ENCODE peak calls at places on chromosomes 13 and 19, in nine cellular contexts. One of them, this sample, is unnamed.
A peak's percentile ranks its signal among the peaks of the same experiment; 100 is the strongest.

GRCh38 chr19:45172173-45172572 is 5.9 kb downstream of the TRAPPC6A start:
- DNase-seq in GM13976: no peak
- DNase-seq in iPS DF 19.7: no peak
- DNase-seq in mesenteric fat pad: no peak
- DNase-seq in neural progenitor cell: no peak
- DNase-seq in T-helper 17 cell: no peak
- DNase-seq in breast epithelium: no peak
- DNase-seq in amniotic stem cell: no peak
- DNase-seq in mucosa of descending colon: no peak
- DNase-seq in this sample: no peak

GRCh38 chr13:111270765-111271164 is 49.7 kb upstream of the TEX29 start:
- DNase-seq in neural progenitor cell: no peak
- DNase-seq in mucosa of descending colon: no peak
- DNase-seq in GM13976: no peak
- DNase-seq in amniotic stem cell: no peak
- DNase-seq in mesenteric fat pad: no peak
- DNase-seq in T-helper 17 cell: no peak
- DNase-seq in iPS DF 19.7: no peak
- DNase-seq in breast epithelium: no peak
- DNase-seq in this sample: no peak

GRCh38 chr19:18969953-18970659 is 29.1 kb upstream of the HOMER3 start:
- DNase-seq in iPS DF 19.7: no peak
- DNase-seq in mucosa of descending colon: no peak
- DNase-seq in GM13976: no peak
- DNase-seq in T-helper 17 cell: no peak
- DNase-seq in neural progenitor cell: no peak
- DNase-seq in amniotic stem cell: no peak
- DNase-seq in mesenteric fat pad: no peak
- DNase-seq in breast epithelium: no peak
- DNase-seq in this sample: no peak

GRCh38 chr13:79382545-79383275 is 23.3 kb downstream of the RBM26 start:
- DNase-seq in mucosa of descending colon: no peak
- DNase-seq in mesenteric fat pad: no peak
- DNase-seq in breast epithelium: no peak
- DNase-seq in GM13976: no peak
- DNase-seq in T-helper 17 cell: no peak
- DNase-seq in neural progenitor cell: no peak
- DNase-seq in amniotic stem cell: no peak
- DNase-seq in iPS DF 19.7: no peak
- DNase-seq in this sample: no peak

GRCh38 chr19:2048104-2048958 is 2.7 kb downstream of the MKNK2 start:
- DNase-seq in GM13976: no peak
- DNase-seq in amniotic stem cell: no peak
- DNase-seq in breast epithelium: no peak
- DNase-seq in T-helper 17 cell: no peak
- DNase-seq in iPS DF 19.7: no peak
- DNase-seq in mucosa of descending colon: peak; percentile 63
- DNase-seq in mesenteric fat pad: no peak
- DNase-seq in neural progenitor cell: no peak
- DNase-seq in this sample: no peak

GRCh38 chr19:19338082-19338481 is 17.5 kb downstream of the MAU2 start:
- DNase-seq in breast epithelium: no peak
- DNase-seq in mesenteric fat pad: no peak
- DNase-seq in T-helper 17 cell: no peak
- DNase-seq in GM13976: no peak
- DNase-seq in mucosa of descending colon: no peak
- DNase-seq in amniotic stem cell: no peak
- DNase-seq in neural progenitor cell: no peak
- DNase-seq in iPS DF 19.7: no peak
- DNase-seq in this sample: no peak

GRCh38 chr19:17706750-17707181 is 12.5 kb upstream of the MAP1S start:
- DNase-seq in T-helper 17 cell: no peak
- DNase-seq in neural progenitor cell: peak; percentile 86
- DNase-seq in breast epithelium: no peak
- DNase-seq in amniotic stem cell: no peak
- DNase-seq in GM13976: no peak
- DNase-seq in mesenteric fat pad: no peak
- DNase-seq in mucosa of descending colon: no peak
- DNase-seq in iPS DF 19.7: no peak
- DNase-seq in this sample: no peak

GRCh38 chr19:377801-378581 is 31.0 kb downstream of the C2CD4C start:
- DNase-seq in mesenteric fat pad: peak; percentile 77
- DNase-seq in GM13976: no peak
- DNase-seq in neural progenitor cell: no peak
- DNase-seq in amniotic stem cell: no peak
- DNase-seq in iPS DF 19.7: no peak
- DNase-seq in T-helper 17 cell: no peak
- DNase-seq in mucosa of descending colon: no peak
- DNase-seq in breast epithelium: no peak
- DNase-seq in this sample: no peak

GRCh38 chr19:35746087-35746462 is 624 bp downstream of the PSENEN start:
- DNase-seq in neural progenitor cell: no peak
- DNase-seq in amniotic stem cell: no peak
- DNase-seq in breast epithelium: no peak
- DNase-seq in mesenteric fat pad: no peak
- DNase-seq in mucosa of descending colon: no peak
- DNase-seq in GM13976: no peak
- DNase-seq in iPS DF 19.7: no peak
- DNase-seq in T-helper 17 cell: no peak
- DNase-seq in this sample: no peak

GRCh38 chr19:29372921-29373797 is 152.6 kb upstream of the VSTM2B start:
- DNase-seq in breast epithelium: no peak
- DNase-seq in iPS DF 19.7: no peak
- DNase-seq in neural progenitor cell: no peak
- DNase-seq in T-helper 17 cell: no peak
- DNase-seq in mesenteric fat pad: peak; percentile 76
- DNase-seq in amniotic stem cell: no peak
- DNase-seq in mucosa of descending colon: no peak
- DNase-seq in GM13976: peak; percentile 3
- DNase-seq in this sample: no peak

GRCh38 chr19:13969897-13970296 is 17.6 kb downstream of the DCAF15 start:
- DNase-seq in amniotic stem cell: no peak
- DNase-seq in GM13976: no peak
- DNase-seq in iPS DF 19.7: no peak
- DNase-seq in T-helper 17 cell: no peak
- DNase-seq in neural progenitor cell: no peak
- DNase-seq in mucosa of descending colon: no peak
- DNase-seq in breast epithelium: no peak
- DNase-seq in mesenteric fat pad: no peak
- DNase-seq in this sample: no peak

GRCh38 chr19:49749055-49749716 is 13.9 kb downstream of the TSKS start:
- DNase-seq in breast epithelium: no peak
- DNase-seq in amniotic stem cell: no peak
- DNase-seq in GM13976: no peak
- DNase-seq in neural progenitor cell: no peak
- DNase-seq in mesenteric fat pad: no peak
- DNase-seq in T-helper 17 cell: no peak
- DNase-seq in iPS DF 19.7: peak; percentile 52
- DNase-seq in mucosa of descending colon: no peak
- DNase-seq in this sample: no peak

GRCh38 chr19:12913011-12913561 is 6.0 kb downstream of the SYCE2 start:
- DNase-seq in breast epithelium: peak; percentile 85
- DNase-seq in iPS DF 19.7: no peak
- DNase-seq in amniotic stem cell: no peak
- DNase-seq in T-helper 17 cell: no peak
- DNase-seq in neural progenitor cell: peak; percentile 84
- DNase-seq in GM13976: no peak
- DNase-seq in mesenteric fat pad: no peak
- DNase-seq in mucosa of descending colon: peak; percentile 70
- DNase-seq in this sample: no peak

GRCh38 chr19:57075801-57076492 is 43.8 kb upstream of the USP29 start:
- DNase-seq in T-helper 17 cell: no peak
- DNase-seq in breast epithelium: no peak
- DNase-seq in mucosa of descending colon: no peak
- DNase-seq in mesenteric fat pad: no peak
- DNase-seq in amniotic stem cell: no peak
- DNase-seq in iPS DF 19.7: no peak
- DNase-seq in neural progenitor cell: no peak
- DNase-seq in GM13976: no peak
- DNase-seq in this sample: no peak

GRCh38 chr13:111526922-111527321 is 206.5 kb downstream of the TEX29 start:
- DNase-seq in mucosa of descending colon: peak; percentile 14
- DNase-seq in iPS DF 19.7: no peak
- DNase-seq in T-helper 17 cell: no peak
- DNase-seq in GM13976: no peak
- DNase-seq in neural progenitor cell: no peak
- DNase-seq in mesenteric fat pad: peak; percentile 68
- DNase-seq in breast epithelium: no peak
- DNase-seq in amniotic stem cell: no peak
- DNase-seq in this sample: no peak